ENCODE peak calls at places on chromosomes 11 and 22, in four cellular contexts. One of them, this sample, is unnamed.

GRCh38 chr11:35859311-35859710 is 84.6 kb upstream of the LDLRAD3 start:
- DNase-seq in DND-41: no peak
- DNase-seq in IMR-90: peak; percentile 43
- DNase-seq in lower leg skin: no peak
- DNase-seq in this sample: no peak

GRCh38 chr22:25375683-25376082 is 156.2 kb downstream of the CRYBB2 start:
- DNase-seq in DND-41: no peak
- DNase-seq in IMR-90: no peak
- DNase-seq in lower leg skin: no peak
- DNase-seq in this sample: no peak

GRCh38 chr11:14413307-14414072 is 54.5 kb upstream of the RRAS2 start:
- DNase-seq in DND-41: peak; percentile 60
- DNase-seq in IMR-90: peak; percentile 58
- DNase-seq in lower leg skin: no peak
- DNase-seq in this sample: peak; percentile 26

GRCh38 chr11:86726118-86726748 is 53.8 kb upstream of the ME3 start:
- DNase-seq in DND-41: no peak
- DNase-seq in IMR-90: peak; percentile 55
- DNase-seq in lower leg skin: no peak
- DNase-seq in this sample: no peak

GRCh38 chr22:20463324-20464095 is 25.9 kb upstream of the SCARF2 start:
- DNase-seq in DND-41: peak; percentile 27
- DNase-seq in IMR-90: no peak
- DNase-seq in lower leg skin: no peak
- DNase-seq in this sample: peak; percentile 64

GRCh38 chr11:3133456-3134217 is 31.5 kb downstream of the OSBPL5 start:
- DNase-seq in DND-41: no peak
- DNase-seq in IMR-90: no peak
- DNase-seq in lower leg skin: no peak
- DNase-seq in this sample: no peak

GRCh38 chr11:64872790-64873488 is 5.5 kb downstream of the EHD1 start:
- DNase-seq in DND-41: no peak
- DNase-seq in IMR-90: no peak
- DNase-seq in lower leg skin: no peak
- DNase-seq in this sample: no peak

GRCh38 chr11:17760102-17761029 is 25.8 kb downstream of the KCNC1 start:
- DNase-seq in DND-41: peak; percentile 36
- DNase-seq in IMR-90: peak; percentile 39
- DNase-seq in lower leg skin: no peak
- DNase-seq in this sample: no peak

GRCh38 chr11:105827906-105828305 is 194.1 kb downstream of the MSANTD4 start:
- DNase-seq in DND-41: no peak
- DNase-seq in IMR-90: no peak
- DNase-seq in lower leg skin: no peak
- DNase-seq in this sample: no peak

GRCh38 chr11:81990659-81991443 is 742.8 kb downstream of the FAM181B start:
- DNase-seq in DND-41: no peak
- DNase-seq in IMR-90: no peak
- DNase-seq in lower leg skin: no peak
- DNase-seq in this sample: no peak

GRCh38 chr11:42571486-42572230 is 740.1 kb upstream of the API5 start:
- DNase-seq in DND-41: no peak
- DNase-seq in IMR-90: no peak
- DNase-seq in lower leg skin: no peak
- DNase-seq in this sample: no peak

GRCh38 chr22:41501209-41501608 is 32.3 kb downstream of the ACO2 start:
- DNase-seq in DND-41: peak; percentile 28
- DNase-seq in IMR-90: no peak
- DNase-seq in lower leg skin: no peak
- DNase-seq in this sample: peak; percentile 21

GRCh38 chr11:14687943-14688627 is 44.5 kb downstream of the PDE3B start:
- DNase-seq in DND-41: no peak
- DNase-seq in IMR-90: no peak
- DNase-seq in lower leg skin: no peak
- DNase-seq in this sample: no peak

GRCh38 chr11:36062796-36063380 is 119.0 kb downstream of the LDLRAD3 start:
- DNase-seq in DND-41: no peak
- DNase-seq in IMR-90: no peak
- DNase-seq in lower leg skin: no peak
- DNase-seq in this sample: no peak

GRCh38 chr11:129278586-129279319 is 86.6 kb upstream of the ARHGAP32 start:
- DNase-seq in DND-41: no peak
- DNase-seq in IMR-90: no peak
- DNase-seq in lower leg skin: no peak
- DNase-seq in this sample: no peak

GRCh38 chr11:9687736-9688494 is 24.0 kb downstream of the SWAP70 start:
- DNase-seq in DND-41: no peak
- DNase-seq in IMR-90: peak; percentile 36
- DNase-seq in lower leg skin: no peak
- DNase-seq in this sample: no peak

GRCh38 chr11:17762309-17762974 is 27.9 kb downstream of the KCNC1 start:
- DNase-seq in DND-41: no peak
- DNase-seq in IMR-90: no peak
- DNase-seq in lower leg skin: no peak
- DNase-seq in this sample: no peak

GRCh38 chr22:29385748-29386147 is 2.6 kb downstream of the AP1B1 start:
- DNase-seq in DND-41: no peak
- DNase-seq in IMR-90: no peak
- DNase-seq in lower leg skin: no peak
- DNase-seq in this sample: no peak

GRCh38 chr11:12744831-12745502 is 70.7 kb downstream of the TEAD1 start:
- DNase-seq in DND-41: no peak
- DNase-seq in IMR-90: peak; percentile 28
- DNase-seq in lower leg skin: no peak
- DNase-seq in this sample: no peak

GRCh38 chr11:61647529-61647928 is 32.7 kb upstream of the DAGLA start:
- DNase-seq in DND-41: no peak
- DNase-seq in IMR-90: no peak
- DNase-seq in lower leg skin: no peak
- DNase-seq in this sample: no peak

GRCh38 chr11:61645179-61645868 is 34.9 kb upstream of the DAGLA start:
- DNase-seq in DND-41: no peak
- DNase-seq in IMR-90: peak; percentile 19
- DNase-seq in lower leg skin: no peak
- DNase-seq in this sample: no peak

GRCh38 chr11:61639816-61640443 is 40.3 kb upstream of the DAGLA start:
- DNase-seq in DND-41: no peak
- DNase-seq in IMR-90: peak; percentile 31
- DNase-seq in lower leg skin: no peak
- DNase-seq in this sample: no peak

GRCh38 chr11:61637287-61637686 is 42.9 kb upstream of the DAGLA start:
- DNase-seq in DND-41: no peak
- DNase-seq in IMR-90: no peak
- DNase-seq in lower leg skin: no peak
- DNase-seq in this sample: no peak

DNA sequence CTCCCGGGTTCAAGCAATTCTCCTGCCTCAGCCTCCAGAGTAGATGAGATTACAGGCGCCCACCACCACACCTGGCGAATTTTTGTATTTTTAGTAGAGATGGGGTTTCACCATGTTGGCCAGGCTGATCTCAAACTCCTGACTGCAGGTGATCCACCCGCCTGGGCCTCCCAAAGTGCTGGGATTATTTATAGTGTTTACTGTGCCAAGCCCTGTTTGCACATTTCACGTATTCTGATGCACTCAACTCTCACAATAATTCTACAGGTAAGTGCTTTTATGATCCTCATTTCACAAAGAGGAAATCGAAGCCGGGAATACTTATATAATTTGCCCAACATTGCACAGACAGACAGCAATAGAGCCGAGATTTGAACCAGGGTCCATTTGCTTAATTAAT is 38.0 kb upstream of the DAGLA start:
- DNase-seq in DND-41: no peak
- DNase-seq in IMR-90: no peak
- DNase-seq in lower leg skin: no peak
- DNase-seq in this sample: no peak
- H3K4me3 ChIP-seq in DND-41: no peak overlapping the region
- H3K4me3 ChIP-seq in IMR-90: no peak overlapping the region
- H3K4me3 ChIP-seq in lower leg skin: no peak overlapping the region
- H3K4me3 ChIP-seq in this sample: no peak overlapping the region

GRCh38 chr11:91560434-91560833 is 664.2 kb upstream of the FAT3 start:
- DNase-seq in DND-41: no peak
- DNase-seq in IMR-90: no peak
- DNase-seq in lower leg skin: no peak
- DNase-seq in this sample: no peak
- H3K4me3 ChIP-seq in DND-41: no peak overlapping the region
- H3K4me3 ChIP-seq in IMR-90: no peak overlapping the region
- H3K4me3 ChIP-seq in lower leg skin: no peak overlapping the region
- H3K4me3 ChIP-seq in this sample: no peak overlapping the region

DNA sequence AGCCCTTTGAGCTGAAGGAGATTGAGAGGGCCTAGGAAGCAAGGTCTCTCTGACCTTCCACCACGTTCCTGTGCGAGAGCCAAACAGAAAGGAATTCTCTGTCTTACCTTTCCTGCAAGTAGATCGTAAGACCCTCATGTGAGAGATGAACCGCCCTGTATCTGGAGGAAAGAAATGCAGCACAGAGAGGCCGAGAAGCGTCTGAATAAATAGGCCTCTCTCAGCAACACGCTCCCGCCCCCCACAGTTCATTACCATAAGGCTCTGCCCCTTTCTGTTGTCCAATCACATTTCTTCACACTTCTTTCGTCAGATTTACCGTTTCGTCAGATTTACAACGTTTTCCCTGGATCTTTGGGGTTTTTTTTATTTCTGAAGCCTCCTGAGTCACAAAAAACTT is 90.3 kb downstream of the BLID start:
- DNase-seq in DND-41: no peak
- DNase-seq in IMR-90: no peak
- DNase-seq in lower leg skin: no peak
- DNase-seq in this sample: no peak
- H3K4me3 ChIP-seq in DND-41: no peak overlapping the region
- H3K4me3 ChIP-seq in IMR-90: no peak overlapping the region
- H3K4me3 ChIP-seq in lower leg skin: no peak overlapping the region
- H3K4me3 ChIP-seq in this sample: no peak overlapping the region

GRCh38 chr11:256952-257737 is 20.4 kb downstream of the PSMD13 start:
- DNase-seq in DND-41: no peak
- DNase-seq in IMR-90: no peak
- DNase-seq in lower leg skin: no peak
- DNase-seq in this sample: no peak
- H3K4me3 ChIP-seq in DND-41: no peak overlapping the region
- H3K4me3 ChIP-seq in IMR-90: no peak overlapping the region
- H3K4me3 ChIP-seq in lower leg skin: no peak overlapping the region
- H3K4me3 ChIP-seq in this sample: no peak overlapping the region

GRCh38 chr11:67466962-67467771 is 1.9 kb downstream of the TMEM134 start:
- DNase-seq in DND-41: peak; percentile 4
- DNase-seq in IMR-90: no peak
- DNase-seq in lower leg skin: no peak
- DNase-seq in this sample: no peak
- H3K4me3 ChIP-seq in DND-41: no peak overlapping the region
- H3K4me3 ChIP-seq in IMR-90: no peak overlapping the region
- H3K4me3 ChIP-seq in lower leg skin: no peak overlapping the region
- H3K4me3 ChIP-seq in this sample: no peak overlapping the region

This sample was measured in Jurkat, Clone E6-1.